ENCODE peak calls at places on chromosomes 13 and 19, in ten cellular contexts. One of them, this sample, is unnamed.

GRCh38 chr13:66074018-66074615 is 1156.0 kb downstream of the PCDH9 start:
- DNase-seq in GM12891: no peak
- DNase-seq in EH: no peak
- DNase-seq in endothelial cell: no peak
- DNase-seq in fibroblast of mammary gland: no peak
- DNase-seq in activated CD4-positive, alpha-beta T cell treated with anti-CD3 and anti-CD28 coated beads, Interleukin-2, amount 50 U/mL, for 1 hour: no peak
- DNase-seq in HEK293T: no peak
- DNase-seq in activated CD4-positive, CD25-positive, alpha-beta regulatory T cell treated with anti-CD3 and anti-CD28 coated beads, Interleukin-2, amount 50 U/mL, for 16 hours: no peak
- DNase-seq in T-helper 1 cell: no peak
- DNase-seq in activated CD8-positive, alpha-beta T cell treated with anti-CD3 and anti-CD28 coated beads for 36 hours: no peak
- DNase-seq in this sample: no peak

GRCh38 chr13:47897411-47898050 is 103.5 kb downstream of the SUCLA2 start:
- DNase-seq in T-helper 1 cell: no peak
- DNase-seq in endothelial cell: no peak
- DNase-seq in activated CD8-positive, alpha-beta T cell treated with anti-CD3 and anti-CD28 coated beads for 36 hours: no peak
- DNase-seq in HEK293T: no peak
- DNase-seq in GM12891: no peak
- DNase-seq in activated CD4-positive, alpha-beta T cell treated with anti-CD3 and anti-CD28 coated beads, Interleukin-2, amount 50 U/mL, for 1 hour: no peak
- DNase-seq in activated CD4-positive, CD25-positive, alpha-beta regulatory T cell treated with anti-CD3 and anti-CD28 coated beads, Interleukin-2, amount 50 U/mL, for 16 hours: no peak
- DNase-seq in EH: peak
- DNase-seq in fibroblast of mammary gland: peak
- DNase-seq in this sample: no peak

GRCh38 chr13:113930711-113931637 is 42.9 kb downstream of the C13orf46 start:
- DNase-seq in activated CD4-positive, alpha-beta T cell treated with anti-CD3 and anti-CD28 coated beads, Interleukin-2, amount 50 U/mL, for 1 hour: peak
- DNase-seq in GM12891: no peak
- DNase-seq in fibroblast of mammary gland: no peak
- DNase-seq in endothelial cell: no peak
- DNase-seq in EH: no peak
- DNase-seq in activated CD8-positive, alpha-beta T cell treated with anti-CD3 and anti-CD28 coated beads for 36 hours: peak
- DNase-seq in activated CD4-positive, CD25-positive, alpha-beta regulatory T cell treated with anti-CD3 and anti-CD28 coated beads, Interleukin-2, amount 50 U/mL, for 16 hours: no peak
- DNase-seq in T-helper 1 cell: peak
- DNase-seq in HEK293T: no peak
- DNase-seq in this sample: no peak

GRCh38 chr19:46813570-46814358 is 25.4 kb upstream of the SLC1A5 start:
- DNase-seq in activated CD4-positive, alpha-beta T cell treated with anti-CD3 and anti-CD28 coated beads, Interleukin-2, amount 50 U/mL, for 1 hour: no peak
- DNase-seq in fibroblast of mammary gland: peak
- DNase-seq in GM12891: no peak
- DNase-seq in activated CD4-positive, CD25-positive, alpha-beta regulatory T cell treated with anti-CD3 and anti-CD28 coated beads, Interleukin-2, amount 50 U/mL, for 16 hours: no peak
- DNase-seq in activated CD8-positive, alpha-beta T cell treated with anti-CD3 and anti-CD28 coated beads for 36 hours: no peak
- DNase-seq in EH: peak
- DNase-seq in HEK293T: no peak
- DNase-seq in endothelial cell: no peak
- DNase-seq in T-helper 1 cell: no peak
- DNase-seq in this sample: peak

GRCh38 chr13:94712812-94713555 is 639 bp upstream of the SOX21 start:
- DNase-seq in EH: peak
- DNase-seq in T-helper 1 cell: no peak
- DNase-seq in fibroblast of mammary gland: peak
- DNase-seq in activated CD4-positive, alpha-beta T cell treated with anti-CD3 and anti-CD28 coated beads, Interleukin-2, amount 50 U/mL, for 1 hour: no peak
- DNase-seq in activated CD8-positive, alpha-beta T cell treated with anti-CD3 and anti-CD28 coated beads for 36 hours: no peak
- DNase-seq in activated CD4-positive, CD25-positive, alpha-beta regulatory T cell treated with anti-CD3 and anti-CD28 coated beads, Interleukin-2, amount 50 U/mL, for 16 hours: no peak
- DNase-seq in GM12891: no peak
- DNase-seq in endothelial cell: peak
- DNase-seq in HEK293T: peak
- DNase-seq in this sample: no peak

GRCh38 chr13:32045963-32046785 is 14.6 kb downstream of the FRY start:
- DNase-seq in activated CD4-positive, CD25-positive, alpha-beta regulatory T cell treated with anti-CD3 and anti-CD28 coated beads, Interleukin-2, amount 50 U/mL, for 16 hours: no peak
- DNase-seq in T-helper 1 cell: peak
- DNase-seq in activated CD4-positive, alpha-beta T cell treated with anti-CD3 and anti-CD28 coated beads, Interleukin-2, amount 50 U/mL, for 1 hour: no peak
- DNase-seq in fibroblast of mammary gland: peak
- DNase-seq in endothelial cell: no peak
- DNase-seq in activated CD8-positive, alpha-beta T cell treated with anti-CD3 and anti-CD28 coated beads for 36 hours: peak
- DNase-seq in HEK293T: no peak
- DNase-seq in EH: peak
- DNase-seq in GM12891: no peak
- DNase-seq in this sample: no peak

GRCh38 chr19:12244370-12244769 is 50.3 kb downstream of the ZNF44 start:
- DNase-seq in endothelial cell: no peak
- DNase-seq in EH: peak
- DNase-seq in T-helper 1 cell: no peak
- DNase-seq in activated CD8-positive, alpha-beta T cell treated with anti-CD3 and anti-CD28 coated beads for 36 hours: no peak
- DNase-seq in GM12891: no peak
- DNase-seq in activated CD4-positive, alpha-beta T cell treated with anti-CD3 and anti-CD28 coated beads, Interleukin-2, amount 50 U/mL, for 1 hour: no peak
- DNase-seq in HEK293T: no peak
- DNase-seq in activated CD4-positive, CD25-positive, alpha-beta regulatory T cell treated with anti-CD3 and anti-CD28 coated beads, Interleukin-2, amount 50 U/mL, for 16 hours: no peak
- DNase-seq in fibroblast of mammary gland: no peak
- DNase-seq in this sample: no peak

GRCh38 chr19:42313096-42313839 is at the start of gene TMEM145:
- DNase-seq in activated CD4-positive, alpha-beta T cell treated with anti-CD3 and anti-CD28 coated beads, Interleukin-2, amount 50 U/mL, for 1 hour: peak
- DNase-seq in GM12891: peak
- DNase-seq in fibroblast of mammary gland: peak
- DNase-seq in HEK293T: peak
- DNase-seq in endothelial cell: peak
- DNase-seq in activated CD8-positive, alpha-beta T cell treated with anti-CD3 and anti-CD28 coated beads for 36 hours: peak
- DNase-seq in EH: peak
- DNase-seq in T-helper 1 cell: no peak
- DNase-seq in activated CD4-positive, CD25-positive, alpha-beta regulatory T cell treated with anti-CD3 and anti-CD28 coated beads, Interleukin-2, amount 50 U/mL, for 16 hours: no peak
- DNase-seq in this sample: no peak

GRCh38 chr13:114099918-114100445 is 32.4 kb downstream of the RASA3 start:
- DNase-seq in GM12891: no peak
- DNase-seq in T-helper 1 cell: no peak
- DNase-seq in endothelial cell: no peak
- DNase-seq in HEK293T: no peak
- DNase-seq in activated CD4-positive, alpha-beta T cell treated with anti-CD3 and anti-CD28 coated beads, Interleukin-2, amount 50 U/mL, for 1 hour: no peak
- DNase-seq in EH: peak
- DNase-seq in activated CD4-positive, CD25-positive, alpha-beta regulatory T cell treated with anti-CD3 and anti-CD28 coated beads, Interleukin-2, amount 50 U/mL, for 16 hours: no peak
- DNase-seq in fibroblast of mammary gland: peak
- DNase-seq in activated CD8-positive, alpha-beta T cell treated with anti-CD3 and anti-CD28 coated beads for 36 hours: no peak
- DNase-seq in this sample: no peak

GRCh38 chr19:1038995-1039645 is 787 bp upstream of the ABCA7 start:
- DNase-seq in EH: peak
- DNase-seq in activated CD4-positive, alpha-beta T cell treated with anti-CD3 and anti-CD28 coated beads, Interleukin-2, amount 50 U/mL, for 1 hour: no peak
- DNase-seq in activated CD8-positive, alpha-beta T cell treated with anti-CD3 and anti-CD28 coated beads for 36 hours: no peak
- DNase-seq in activated CD4-positive, CD25-positive, alpha-beta regulatory T cell treated with anti-CD3 and anti-CD28 coated beads, Interleukin-2, amount 50 U/mL, for 16 hours: no peak
- DNase-seq in fibroblast of mammary gland: no peak
- DNase-seq in T-helper 1 cell: no peak
- DNase-seq in GM12891: no peak
- DNase-seq in endothelial cell: no peak
- DNase-seq in HEK293T: no peak
- DNase-seq in this sample: no peak

GRCh38 chr13:66214467-66214866 is 1015.7 kb downstream of the PCDH9 start:
- DNase-seq in fibroblast of mammary gland: no peak
- DNase-seq in activated CD8-positive, alpha-beta T cell treated with anti-CD3 and anti-CD28 coated beads for 36 hours: no peak
- DNase-seq in HEK293T: no peak
- DNase-seq in activated CD4-positive, alpha-beta T cell treated with anti-CD3 and anti-CD28 coated beads, Interleukin-2, amount 50 U/mL, for 1 hour: no peak
- DNase-seq in activated CD4-positive, CD25-positive, alpha-beta regulatory T cell treated with anti-CD3 and anti-CD28 coated beads, Interleukin-2, amount 50 U/mL, for 16 hours: no peak
- DNase-seq in endothelial cell: no peak
- DNase-seq in T-helper 1 cell: no peak
- DNase-seq in EH: no peak
- DNase-seq in GM12891: no peak
- DNase-seq in this sample: no peak